ENCODE peak calls at places on chromosome 2, in ten cellular contexts. I is activated CD4-positive, alpha-beta T cell treated with anti-CD3 and anti-CD28 coated beads, Interleukin-2, amount 10 ng/mL, durations not matched to agents 7 days and 5 days; K is stimulated activated CD8-positive, alpha-beta memory T cell treated with anti-CD3 and anti-CD28 coated beads, Interleukin-4, amount 100 ng/mL, for 1 hour; B is fibroblast of mammary gland; G is PC-3; Y is globus pallidus; E is Calu3; R is prostate gland; L is upper lobe of right lung; P is fibroblast of villous mesenchyme. A is an unnamed sample.
A peak's percentile ranks its signal among the peaks of the same experiment; 100 is the strongest.

GRCh38 chr2:126761981-126762878 is 106.3 kb downstream of the GYPC start:
- DNase-seq in I (peak; percentile 85), K (peak; percentile 6), B (no peak), G (no peak), Y (no peak), E (no peak), R (no peak), L (peak; percentile 78), P (no peak), A (no peak)

GRCh38 chr2:219104107-219105050 is 43.7 kb upstream of the IHH start:
- DNase-seq in I (peak; percentile 28), K (no peak), B (peak; percentile 49), G (peak; percentile 68), Y (peak; percentile 3), E (peak; percentile 43), R (no peak), L (no peak), P (peak; percentile 26), A (peak; percentile 28)

GRCh38 chr2:177397501-177398289 is 5.1 kb downstream of the AGPS start:
- DNase-seq in I (no peak), K (no peak), B (peak; percentile 93), G (peak; percentile 86), Y (no peak), E (peak; percentile 54), R (no peak), L (no peak), P (peak; percentile 93), A (no peak)

GRCh38 chr2:173021939-173022371 is 53.7 kb upstream of the MAP3K20 start:
- DNase-seq in I (no peak), K (no peak), B (peak; percentile 55), G (peak; percentile 90), Y (no peak), E (peak; percentile 51), R (no peak), L (no peak), P (no peak), A (no peak)

GRCh38 chr2:108602422-108602821 is 68.2 kb downstream of the LIMS1 start:
- DNase-seq in I (no peak), K (no peak), B (no peak), G (no peak), Y (no peak), E (no peak), R (no peak), L (no peak), P (no peak), A (no peak)

GRCh38 chr2:158926478-158926948 is 41.9 kb upstream of the TANC1 start:
- DNase-seq in I (no peak), K (no peak), B (peak; percentile 79), G (peak; percentile 79), Y (no peak), E (peak; percentile 67), R (no peak), L (no peak), P (peak; percentile 66), A (no peak)

GRCh38 chr2:221558107-221558506 is 14.0 kb downstream of the EPHA4 start:
- DNase-seq in I (no peak), K (no peak), B (no peak), G (no peak), Y (no peak), E (no peak), R (no peak), L (no peak), P (no peak), A (no peak)

GRCh38 chr2:236970656-236971010 is 115.1 kb upstream of the COPS8 start:
- DNase-seq in I (no peak), K (no peak), B (peak; percentile 81), G (no peak), Y (no peak), E (no peak), R (no peak), L (no peak), P (no peak), A (no peak)

GRCh38 chr2:11133936-11134320 is 21.3 kb upstream of the SLC66A3 start:
- DNase-seq in I (no peak), K (no peak), B (no peak), G (no peak), Y (no peak), E (no peak), R (no peak), L (no peak), P (no peak), A (no peak)

GRCh38 chr2:127654838-127655175 is 8.9 kb downstream of the GPR17 start:
- DNase-seq in I (no peak), K (no peak), B (no peak), G (no peak), Y (no peak), E (no peak), R (no peak), L (no peak), P (no peak), A (no peak)

GRCh38 chr2:139059617-139060016 is 279.4 kb upstream of the NXPH2 start:
- DNase-seq in I (no peak), K (no peak), B (no peak), G (peak; percentile 78), Y (no peak), E (no peak), R (no peak), L (no peak), P (no peak), A (no peak)

GRCh38 chr2:239274391-239275001 is 126.3 kb downstream of the HDAC4 start:
- DNase-seq in I (no peak), K (no peak), B (peak; percentile 86), G (peak; percentile 45), Y (no peak), E (peak; percentile 33), R (no peak), L (peak; percentile 63), P (peak; percentile 69), A (no peak)

GRCh38 chr2:30798536-30798991 is 8.7 kb downstream of the CAPN13 start:
- DNase-seq in I (no peak), K (no peak), B (no peak), G (no peak), Y (no peak), E (no peak), R (no peak), L (no peak), P (no peak), A (no peak)

GRCh38 chr2:212227755-212228154 is 310.8 kb downstream of the ERBB4 start:
- DNase-seq in I (no peak), K (no peak), B (peak; percentile 93), G (peak; percentile 82), Y (peak; percentile 41), E (peak; percentile 67), R (peak; percentile 76), L (no peak), P (peak; percentile 25), A (no peak)

A was measured in erythroblast.